ENCODE peak calls at places on chromosomes 6 and 20, in five cellular contexts. Z, N, S, M and X are unnamed samples.

GRCh38 chr6:146905313-146905712 is 298.9 kb upstream of the STXBP5 start:
- DNase-seq in Z (peak; percentile 85), N (no peak), S (peak; percentile 82), M (peak; percentile 42), X (no peak)

GRCh38 chr20:41169791-41170351 is 32.5 kb downstream of the PLCG1 start:
- DNase-seq in Z (peak; percentile 86), N (no peak), S (peak; percentile 77), M (peak; percentile 78), X (no peak)

GRCh38 chr6:151018035-151018434 is 152.5 kb downstream of the MTHFD1L start:
- DNase-seq in Z (no peak), N (no peak), S (peak; percentile 50), M (peak; percentile 38), X (no peak)

GRCh38 chr20:1171461-1172093 is 13.2 kb downstream of the TMEM74B start:
- DNase-seq in Z (peak; percentile 46), N (peak; percentile 64), S (peak; percentile 18), M (peak; percentile 27), X (peak; percentile 53)

GRCh38 chr6:77462359-77463307 is 658 bp downstream of the HTR1B start:
- DNase-seq in Z (no peak), N (peak; percentile 20), S (peak; percentile 50), M (no peak), X (no peak)

GRCh38 chr6:109019911-109020310 is 74.7 kb downstream of the SESN1 start:
- DNase-seq in Z (no peak), N (no peak), S (no peak), M (no peak), X (no peak)

GRCh38 chr6:38493929-38494547 is 145.7 kb downstream of the BTBD9 start:
- DNase-seq in Z (peak; percentile 53), N (peak; percentile 85), S (peak; percentile 54), M (peak; percentile 81), X (peak; percentile 89)

GRCh38 chr20:20657092-20657491 is 55.4 kb downstream of the RALGAPA2 start:
- DNase-seq in Z (no peak), N (no peak), S (no peak), M (no peak), X (no peak)

GRCh38 chr6:33075208-33075567 is 602 bp upstream of the HLA-DPB1 start:
- DNase-seq in Z (no peak), N (no peak), S (no peak), M (no peak), X (peak; percentile 53)

GRCh38 chr20:29427201-29428060 is 1830.0 kb upstream of the DEFB115 start:
- DNase-seq in Z (no peak), N (no peak), S (no peak), M (no peak), X (no peak)

GRCh38 chr6:13420269-13420668 is 67.1 kb downstream of the GFOD1 start:
- DNase-seq in Z (no peak), N (no peak), S (no peak), M (no peak), X (no peak)

GRCh38 chr20:18639501-18639979 is 51.7 kb downstream of the DTD1 start:
- DNase-seq in Z (no peak), N (no peak), S (no peak), M (no peak), X (no peak)

GRCh38 chr6:105596284-105596755 is 193.4 kb upstream of the PREP start:
- DNase-seq in Z (peak; percentile 95), N (no peak), S (peak; percentile 99), M (peak; percentile 99), X (no peak)

GRCh38 chr6:36660771-36661471 is 17.6 kb upstream of the CDKN1A start:
- DNase-seq in Z (peak; percentile 71), N (peak; percentile 57), S (no peak), M (no peak), X (no peak)

GRCh38 chr6:125904871-125905270 is 51.7 kb upstream of the HINT3 start:
- DNase-seq in Z (peak; percentile 88), N (no peak), S (peak; percentile 94), M (peak; percentile 78), X (no peak)

GRCh38 chr6:166435574-166435973 is 52.8 kb upstream of the MPC1 start:
- DNase-seq in Z (peak; percentile 6), N (no peak), S (no peak), M (no peak), X (no peak)

GRCh38 chr20:9287826-9288225 is 218.9 kb downstream of the PLCB4 start:
- DNase-seq in Z (no peak), N (no peak), S (no peak), M (no peak), X (no peak)

GRCh38 chr20:6768228-6769185 is 1.0 kb downstream of the BMP2 start:
- DNase-seq in Z (peak; percentile 62), N (peak; percentile 46), S (peak; percentile 46), M (peak; percentile 4), X (no peak)

GRCh38 chr6:170542031-170542719 is 10.9 kb downstream of the PSMB1 start:
- DNase-seq in Z (peak; percentile 16), N (no peak), S (peak; percentile 4), M (peak; percentile 68), X (no peak)

GRCh38 chr6:47278545-47278944 is 31.2 kb downstream of the TNFRSF21 start:
- DNase-seq in Z (peak; percentile 29), N (no peak), S (no peak), M (peak; percentile 60), X (no peak)

GRCh38 chr20:41276317-41276751 is 41.2 kb downstream of the ZHX3 start:
- DNase-seq in Z (peak; percentile 28), N (peak; percentile 20), S (no peak), M (no peak), X (no peak)

GRCh38 chr20:22449115-22449973 is 135.0 kb downstream of the FOXA2 start:
- DNase-seq in Z (no peak), N (no peak), S (no peak), M (no peak), X (no peak)

GRCh38 chr20:22450540-22450939 is 133.8 kb downstream of the FOXA2 start:
- DNase-seq in Z (no peak), N (no peak), S (no peak), M (no peak), X (no peak)

GRCh38 chr20:22447448-22447778 is 137.0 kb downstream of the FOXA2 start:
- DNase-seq in Z (no peak), N (no peak), S (no peak), M (no peak), X (no peak)

GRCh38 chr20:22442318-22442717 is 142.1 kb downstream of the FOXA2 start:
- DNase-seq in Z (no peak), N (no peak), S (no peak), M (no peak), X (no peak)

DNA sequence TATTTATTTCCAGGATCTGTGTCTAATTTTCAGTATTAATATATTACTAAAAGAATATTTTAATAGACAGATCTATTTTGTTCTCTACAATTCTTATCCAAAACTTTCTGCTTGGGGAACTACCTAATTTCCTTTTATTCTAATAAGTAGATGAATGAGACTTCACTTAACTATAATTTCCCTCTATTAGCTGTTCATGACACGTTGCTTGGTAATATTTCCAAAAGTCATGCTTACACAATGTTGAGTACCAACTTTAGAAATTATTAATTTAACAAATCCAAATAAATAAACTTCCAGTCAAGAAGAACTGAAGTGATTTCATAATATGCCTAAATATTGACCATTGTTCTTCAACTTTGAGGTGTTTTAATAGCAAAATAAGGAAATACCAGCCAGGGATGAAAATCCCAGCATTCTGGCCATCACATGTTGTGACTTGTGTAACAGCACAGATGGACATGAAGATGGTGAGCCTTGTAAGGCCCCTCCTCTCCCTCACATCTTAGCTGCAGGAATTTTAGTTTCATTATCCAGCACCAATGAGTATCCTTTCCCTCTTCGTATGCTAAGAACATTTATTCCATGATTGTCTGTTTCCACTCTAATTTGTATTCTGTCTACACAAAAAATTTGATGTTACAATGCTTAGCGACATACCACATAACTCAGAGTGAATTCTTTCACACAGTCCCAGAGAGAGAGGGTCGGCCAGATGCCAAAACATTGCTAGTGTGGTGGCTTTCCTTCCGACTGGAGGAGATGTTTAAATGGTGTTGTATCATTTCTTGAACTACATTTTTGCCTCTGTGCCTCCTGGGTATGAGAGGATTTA is 137.5 kb downstream of the FOXA2 start:
- DNase-seq in Z (no peak), N (no peak), S (no peak), M (no peak), X (no peak)
- H3K4me2 ChIP-seq in Z (no peak overlapping the region), N (no peak overlapping the region), S (no peak overlapping the region), M (no peak overlapping the region), X (no peak overlapping the region)

DNA sequence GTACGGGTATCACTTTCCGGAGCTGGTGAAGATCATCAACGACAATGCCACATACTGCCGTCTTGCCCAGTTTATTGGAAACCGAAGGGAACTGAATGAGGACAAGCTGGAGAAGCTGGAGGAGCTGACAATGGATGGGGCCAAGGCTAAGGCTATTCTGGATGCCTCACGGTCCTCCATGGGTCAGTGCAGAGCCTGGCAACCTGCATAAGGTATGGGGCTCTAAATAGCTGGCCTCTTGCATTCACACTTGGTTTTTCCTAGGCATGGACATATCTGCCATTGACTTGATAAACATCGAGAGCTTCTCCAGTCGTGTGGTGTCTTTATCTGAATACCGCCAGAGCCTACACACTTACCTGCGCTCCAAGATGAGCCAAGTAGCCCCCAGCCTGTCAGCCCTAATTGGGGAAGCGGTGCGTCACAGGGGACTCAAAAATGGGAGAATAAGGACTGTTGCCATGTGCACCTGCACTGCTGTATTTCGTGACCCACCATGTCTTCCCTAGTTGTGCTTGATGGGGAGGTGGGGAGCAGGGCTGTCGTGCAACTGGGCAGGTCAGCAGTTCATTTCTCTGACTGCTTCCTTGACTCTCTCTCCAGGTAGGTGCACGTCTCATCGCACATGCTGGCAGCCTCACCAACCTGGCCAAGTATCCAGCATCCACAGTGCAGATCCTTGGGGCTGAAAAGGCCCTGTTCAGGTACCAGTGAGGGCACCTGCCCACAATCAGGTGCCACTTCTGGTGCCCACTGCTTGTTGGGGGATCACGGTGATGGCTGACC is 3.1 kb downstream of the NOP56 start:
- DNase-seq in Z (no peak), N (no peak), S (no peak), M (no peak), X (no peak)
- H3K9ac ChIP-seq in Z (no peak overlapping the region), N (no peak overlapping the region), S (no peak overlapping the region), M (no peak overlapping the region), X (no peak overlapping the region)

DNA sequence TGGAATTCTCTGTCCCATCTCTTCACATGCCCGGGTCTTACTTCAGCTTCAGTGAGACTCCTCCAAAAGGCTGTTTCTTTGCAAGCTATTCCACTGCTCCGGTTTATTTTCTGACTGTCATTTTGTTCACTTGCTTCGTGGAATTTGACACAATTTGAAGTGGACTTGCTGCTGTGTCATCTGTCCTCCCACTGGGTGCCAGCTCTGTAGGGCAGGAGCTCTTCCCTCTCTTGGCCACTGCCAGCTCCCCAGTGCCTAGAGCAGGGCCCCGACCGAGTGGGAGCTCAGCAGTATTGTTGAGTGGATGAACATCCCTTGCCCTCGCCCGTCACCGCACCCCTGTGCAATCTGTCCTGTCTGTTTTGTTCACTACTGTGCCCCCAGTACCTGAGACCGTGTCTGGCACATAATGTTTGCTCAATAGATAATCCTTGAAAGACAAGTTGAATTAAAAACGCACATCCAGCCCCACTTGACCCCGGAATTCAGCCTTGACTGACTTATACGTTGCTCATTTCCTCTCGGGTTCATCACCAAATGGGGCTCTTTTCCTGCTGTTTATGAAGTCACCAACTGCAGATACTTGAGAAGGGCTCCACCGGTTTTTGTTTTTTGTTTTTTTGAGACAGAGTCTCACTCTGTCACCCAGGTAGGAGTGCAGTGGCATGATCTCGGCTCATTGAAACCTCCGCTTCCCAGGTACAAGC is 170.3 kb upstream of the KCNG1 start:
- DNase-seq in Z (peak; percentile 57), N (no peak), S (peak; percentile 56), M (peak; percentile 78), X (no peak)
- H3K4me2 ChIP-seq in Z (no peak overlapping the region), N (no peak overlapping the region), S (no peak overlapping the region), M (no peak overlapping the region), X (no peak overlapping the region)

DNA sequence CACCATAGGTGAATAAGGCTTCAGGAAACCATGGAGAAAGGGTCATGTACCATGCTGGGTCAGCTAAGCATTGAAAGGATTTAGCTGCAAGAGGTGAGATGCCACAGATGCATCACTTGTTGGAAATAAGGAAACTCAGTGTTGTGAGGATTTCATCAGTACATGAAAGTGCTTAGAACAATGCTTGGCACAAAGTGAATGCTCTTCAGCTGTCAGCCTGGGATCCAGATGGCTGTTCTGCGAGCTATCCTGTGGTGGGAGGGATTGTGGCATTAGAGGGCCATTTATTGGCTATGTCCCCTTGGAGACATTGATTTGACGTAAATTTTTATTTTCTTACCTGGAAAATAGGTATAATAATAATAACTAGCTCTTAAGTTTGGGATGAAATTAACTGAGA is 53.0 kb downstream of the ELOVL2 start:
- DNase-seq in Z (no peak), N (no peak), S (no peak), M (no peak), X (no peak)
- H3K9ac ChIP-seq in Z (no peak overlapping the region), N (no peak overlapping the region), S (no peak overlapping the region), M (no peak overlapping the region), X (no peak overlapping the region)